ENCODE peak calls at places on chromosomes 2 and 18, in nine cellular contexts. One of them, this sample, is unnamed. For H3K4me1, the result is how much of the 10 kb centered on the place peaks cover.

GRCh38 chr2:96952976-96953610 is 33.3 kb downstream of the FAM178B start:
- DNase-seq in colonic mucosa: peak
- DNase-seq in heart right ventricle: peak
- DNase-seq in cardiac muscle cell: peak
- DNase-seq in psoas muscle: peak
- DNase-seq in left ventricle myocardium inferior: no peak
- DNase-seq in fibroblast of lung: peak
- DNase-seq in HCT116: no peak
- DNase-seq in ovary: peak
- DNase-seq in this sample: no peak

GRCh38 chr2:237156131-237156856 is 70.6 kb downstream of the COPS8 start:
- DNase-seq in colonic mucosa: no peak
- DNase-seq in heart right ventricle: peak
- DNase-seq in cardiac muscle cell: peak
- DNase-seq in psoas muscle: peak
- DNase-seq in left ventricle myocardium inferior: peak
- DNase-seq in fibroblast of lung: peak
- DNase-seq in HCT116: no peak
- DNase-seq in ovary: peak
- DNase-seq in this sample: no peak

GRCh38 chr2:132605236-132606180 is 64.5 kb downstream of the LYPD1 start:
- DNase-seq in colonic mucosa: no peak
- DNase-seq in heart right ventricle: no peak
- DNase-seq in cardiac muscle cell: no peak
- DNase-seq in psoas muscle: no peak
- DNase-seq in left ventricle myocardium inferior: no peak
- DNase-seq in fibroblast of lung: no peak
- DNase-seq in HCT116: no peak
- DNase-seq in ovary: no peak
- DNase-seq in this sample: no peak

GRCh38 chr2:122300758-122301157 is 545.3 kb downstream of the TSN start:
- DNase-seq in colonic mucosa: no peak
- DNase-seq in heart right ventricle: no peak
- DNase-seq in cardiac muscle cell: no peak
- DNase-seq in psoas muscle: no peak
- DNase-seq in left ventricle myocardium inferior: no peak
- DNase-seq in fibroblast of lung: no peak
- DNase-seq in HCT116: no peak
- DNase-seq in ovary: no peak
- DNase-seq in this sample: no peak

GRCh38 chr2:2846379-2847130 is 515.5 kb upstream of the MYT1L start:
- DNase-seq in colonic mucosa: no peak
- DNase-seq in heart right ventricle: peak
- DNase-seq in cardiac muscle cell: no peak
- DNase-seq in psoas muscle: peak
- DNase-seq in left ventricle myocardium inferior: peak
- DNase-seq in fibroblast of lung: no peak
- DNase-seq in HCT116: peak
- DNase-seq in ovary: no peak
- DNase-seq in this sample: no peak

GRCh38 chr2:45577426-45577825 is 33.6 kb downstream of the SRBD1 start:
- DNase-seq in colonic mucosa: no peak
- DNase-seq in heart right ventricle: no peak
- DNase-seq in cardiac muscle cell: no peak
- DNase-seq in psoas muscle: no peak
- DNase-seq in left ventricle myocardium inferior: no peak
- DNase-seq in fibroblast of lung: no peak
- DNase-seq in HCT116: no peak
- DNase-seq in ovary: no peak
- DNase-seq in this sample: no peak

GRCh38 chr18:79617521-79618500 is 61.8 kb upstream of the CTDP1 start:
- DNase-seq in colonic mucosa: no peak
- DNase-seq in heart right ventricle: no peak
- DNase-seq in cardiac muscle cell: no peak
- DNase-seq in psoas muscle: no peak
- DNase-seq in left ventricle myocardium inferior: no peak
- DNase-seq in fibroblast of lung: no peak
- DNase-seq in HCT116: no peak
- DNase-seq in ovary: no peak
- DNase-seq in this sample: peak

GRCh38 chr2:119160361-119160965 is 1.9 kb upstream of the C1QL2 start:
- DNase-seq in colonic mucosa: no peak
- DNase-seq in heart right ventricle: no peak
- DNase-seq in cardiac muscle cell: peak
- DNase-seq in psoas muscle: no peak
- DNase-seq in left ventricle myocardium inferior: no peak
- DNase-seq in fibroblast of lung: no peak
- DNase-seq in HCT116: no peak
- DNase-seq in ovary: no peak
- DNase-seq in this sample: no peak

GRCh38 chr2:27809761-27810241 is 38.3 kb downstream of the MRPL33 start:
- DNase-seq in colonic mucosa: no peak
- DNase-seq in heart right ventricle: no peak
- DNase-seq in cardiac muscle cell: peak
- DNase-seq in psoas muscle: no peak
- DNase-seq in left ventricle myocardium inferior: no peak
- DNase-seq in fibroblast of lung: peak
- DNase-seq in HCT116: no peak
- DNase-seq in ovary: no peak
- DNase-seq in this sample: no peak

GRCh38 chr18:62248313-62248712 is 61.3 kb downstream of the RELCH start:
- DNase-seq in colonic mucosa: no peak
- DNase-seq in heart right ventricle: no peak
- DNase-seq in cardiac muscle cell: no peak
- DNase-seq in psoas muscle: no peak
- DNase-seq in left ventricle myocardium inferior: no peak
- DNase-seq in fibroblast of lung: no peak
- DNase-seq in HCT116: no peak
- DNase-seq in ovary: no peak
- DNase-seq in this sample: no peak

GRCh38 chr2:34161546-34161945 is 562.4 kb upstream of the FAM98A start:
- DNase-seq in colonic mucosa: no peak
- DNase-seq in heart right ventricle: no peak
- DNase-seq in cardiac muscle cell: no peak
- DNase-seq in psoas muscle: no peak
- DNase-seq in left ventricle myocardium inferior: no peak
- DNase-seq in fibroblast of lung: no peak
- DNase-seq in HCT116: no peak
- DNase-seq in ovary: no peak
- DNase-seq in this sample: no peak

GRCh38 chr2:109143214-109144187 is 14.5 kb downstream of the SH3RF3 start:
- DNase-seq in colonic mucosa: no peak
- DNase-seq in heart right ventricle: no peak
- DNase-seq in cardiac muscle cell: no peak
- DNase-seq in psoas muscle: no peak
- DNase-seq in left ventricle myocardium inferior: no peak
- DNase-seq in fibroblast of lung: no peak
- DNase-seq in HCT116: no peak
- DNase-seq in ovary: no peak
- DNase-seq in this sample: no peak

GRCh38 chr2:163692611-163693482 is 43.0 kb downstream of the FIGN start:
- DNase-seq in colonic mucosa: no peak
- DNase-seq in heart right ventricle: no peak
- DNase-seq in cardiac muscle cell: no peak
- DNase-seq in psoas muscle: no peak
- DNase-seq in left ventricle myocardium inferior: no peak
- DNase-seq in fibroblast of lung: peak
- DNase-seq in HCT116: no peak
- DNase-seq in ovary: no peak
- DNase-seq in this sample: no peak

GRCh38 chr18:48800877-48801727 is 149.7 kb downstream of the SMAD7 start:
- DNase-seq in colonic mucosa: peak
- DNase-seq in heart right ventricle: no peak
- DNase-seq in cardiac muscle cell: no peak
- DNase-seq in psoas muscle: no peak
- DNase-seq in left ventricle myocardium inferior: peak
- DNase-seq in fibroblast of lung: peak
- DNase-seq in HCT116: no peak
- DNase-seq in ovary: no peak
- DNase-seq in this sample: peak

GRCh38 chr2:64700133-64700809 is 46.6 kb upstream of the SERTAD2 start:
- DNase-seq in colonic mucosa: no peak
- DNase-seq in heart right ventricle: no peak
- DNase-seq in cardiac muscle cell: peak
- DNase-seq in psoas muscle: no peak
- DNase-seq in left ventricle myocardium inferior: no peak
- DNase-seq in fibroblast of lung: peak
- DNase-seq in HCT116: no peak
- DNase-seq in ovary: no peak
- DNase-seq in this sample: no peak

GRCh38 chr2:215579809-215580208 is 143.9 kb upstream of the FN1 start:
- DNase-seq in colonic mucosa: no peak
- DNase-seq in heart right ventricle: no peak
- DNase-seq in cardiac muscle cell: peak
- DNase-seq in psoas muscle: no peak
- DNase-seq in left ventricle myocardium inferior: no peak
- DNase-seq in fibroblast of lung: peak
- DNase-seq in HCT116: no peak
- DNase-seq in ovary: no peak
- DNase-seq in this sample: no peak

GRCh38 chr2:188122983-188123382 is 168.7 kb upstream of the GULP1 start:
- DNase-seq in colonic mucosa: no peak
- DNase-seq in heart right ventricle: no peak
- DNase-seq in cardiac muscle cell: no peak
- DNase-seq in psoas muscle: no peak
- DNase-seq in left ventricle myocardium inferior: no peak
- DNase-seq in fibroblast of lung: no peak
- DNase-seq in HCT116: no peak
- DNase-seq in ovary: no peak
- DNase-seq in this sample: no peak
- TF ChIP-seq CTCF in colonic mucosa: no peak
- TF ChIP-seq CTCF in heart right ventricle: no peak
- TF ChIP-seq CTCF in cardiac muscle cell: no peak
- TF ChIP-seq CTCF in psoas muscle: no peak
- TF ChIP-seq CTCF in left ventricle myocardium inferior: no peak
- TF ChIP-seq CTCF in fibroblast of lung: no peak
- TF ChIP-seq CTCF in HCT116: no peak
- TF ChIP-seq CTCF in ovary: no peak
- TF ChIP-seq CTCF in this sample: no peak

DNA sequence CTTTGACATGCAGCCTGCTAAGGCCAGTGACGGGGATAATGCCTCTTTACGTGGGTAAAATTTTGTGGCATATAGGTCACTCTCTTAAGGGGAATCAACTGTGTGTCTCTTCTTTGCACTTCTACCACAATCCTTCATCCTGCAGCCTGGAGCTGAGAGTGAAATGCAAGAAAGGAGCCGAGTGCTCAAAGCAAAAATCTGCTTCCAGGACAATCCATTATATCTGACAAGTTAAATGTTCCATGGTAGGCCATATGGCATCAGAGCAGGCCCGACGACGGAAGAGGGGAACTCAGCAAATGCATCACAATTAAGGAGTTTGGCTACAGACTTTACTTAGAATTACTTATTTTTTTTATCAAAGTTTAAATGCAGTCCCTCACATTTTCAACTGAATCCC is 171.2 kb downstream of the TCF4 start:
- DNase-seq in colonic mucosa: no peak
- DNase-seq in heart right ventricle: no peak
- DNase-seq in cardiac muscle cell: no peak
- DNase-seq in psoas muscle: no peak
- DNase-seq in left ventricle myocardium inferior: no peak
- DNase-seq in fibroblast of lung: peak
- DNase-seq in HCT116: no peak
- DNase-seq in ovary: no peak
- DNase-seq in this sample: no peak
- H3K4me1 ChIP-seq in colonic mucosa: under half
- H3K4me1 ChIP-seq in heart right ventricle: under half
- H3K4me1 ChIP-seq in cardiac muscle cell: under half
- H3K4me1 ChIP-seq in psoas muscle: half or more
- H3K4me1 ChIP-seq in left ventricle myocardium inferior: half or more
- H3K4me1 ChIP-seq in fibroblast of lung: under half
- H3K4me1 ChIP-seq in HCT116: under half
- H3K4me1 ChIP-seq in ovary: under half
- H3K4me1 ChIP-seq in this sample: under half

DNA sequence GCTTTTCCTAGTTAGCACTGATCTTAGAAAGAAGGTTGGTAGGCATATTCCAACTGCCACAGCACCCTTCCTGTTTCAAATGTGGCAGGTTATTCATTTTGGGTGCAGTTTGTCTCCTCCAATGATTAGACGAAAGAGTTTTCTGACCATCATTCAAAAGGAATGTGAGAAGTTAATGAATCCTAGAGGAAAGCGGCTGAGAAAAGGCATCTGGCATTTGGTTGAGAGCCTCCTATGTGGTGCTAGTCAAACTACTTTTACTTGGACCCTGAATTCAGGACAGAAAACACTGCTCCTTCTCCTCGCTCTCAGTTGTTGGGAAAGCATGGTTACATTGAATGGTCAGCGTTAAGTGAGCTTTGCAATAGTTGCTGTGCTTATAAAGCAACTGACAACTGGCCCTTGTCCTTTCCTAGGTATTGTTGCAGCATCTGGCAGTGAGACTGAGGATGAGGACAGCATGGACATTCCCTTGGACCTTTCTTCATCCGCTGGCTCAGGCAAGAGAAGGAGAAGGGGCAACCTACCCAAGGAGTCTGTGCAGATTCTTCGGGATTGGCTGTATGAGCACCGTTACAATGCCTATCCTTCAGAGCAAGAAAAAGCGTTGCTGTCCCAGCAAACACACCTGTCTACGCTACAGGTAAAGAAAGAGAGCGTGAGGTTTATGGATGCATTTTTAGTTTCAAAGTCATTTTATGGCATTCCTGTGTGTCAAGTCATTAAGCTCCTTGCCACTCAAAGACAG is 6.1 kb downstream of the TGIF1 start:
- DNase-seq in colonic mucosa: peak
- DNase-seq in heart right ventricle: no peak
- DNase-seq in cardiac muscle cell: peak
- DNase-seq in psoas muscle: no peak
- DNase-seq in left ventricle myocardium inferior: no peak
- DNase-seq in fibroblast of lung: peak
- DNase-seq in HCT116: no peak
- DNase-seq in ovary: no peak
- DNase-seq in this sample: no peak
- H3K4me3 ChIP-seq in colonic mucosa: no peak
- H3K4me3 ChIP-seq in heart right ventricle: no peak
- H3K4me3 ChIP-seq in cardiac muscle cell: no peak
- H3K4me3 ChIP-seq in psoas muscle: peak
- H3K4me3 ChIP-seq in left ventricle myocardium inferior: no peak
- H3K4me3 ChIP-seq in fibroblast of lung: peak
- H3K4me3 ChIP-seq in HCT116: no peak
- H3K4me3 ChIP-seq in ovary: no peak
- H3K4me3 ChIP-seq in this sample: no peak

DNA sequence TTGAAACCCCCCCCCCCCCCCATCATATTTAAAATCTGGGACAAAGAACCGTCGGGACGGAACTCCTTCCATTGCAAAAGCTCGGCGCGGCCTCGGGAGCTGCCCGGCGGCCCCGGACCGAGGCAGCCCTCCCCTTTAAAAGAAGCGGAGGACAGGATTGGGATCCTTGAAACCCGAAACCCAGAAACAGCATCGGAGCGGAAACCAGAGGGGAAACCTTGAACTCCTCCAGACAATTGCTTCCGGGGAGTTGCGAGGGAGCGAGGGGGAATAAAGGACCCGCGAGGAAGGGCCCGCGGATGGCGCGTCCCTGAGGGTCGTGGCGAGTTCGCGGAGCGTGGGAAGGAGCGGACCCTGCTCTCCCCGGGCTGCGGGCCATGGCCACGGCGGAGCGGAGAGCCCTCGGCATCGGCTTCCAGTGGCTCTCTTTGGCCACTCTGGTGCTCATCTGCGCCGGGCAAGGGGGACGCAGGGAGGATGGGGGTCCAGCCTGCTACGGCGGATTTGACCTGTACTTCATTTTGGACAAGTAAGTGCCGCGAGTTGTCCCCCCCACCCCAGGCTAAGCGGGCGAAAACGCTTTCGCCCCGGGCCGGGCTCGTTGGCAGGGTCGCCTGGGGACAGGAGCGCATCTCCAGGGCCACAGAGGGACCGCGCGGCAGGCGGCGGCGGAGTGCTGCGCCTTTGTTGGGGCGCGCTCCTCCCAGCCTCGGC is at the start of gene ANTXR1:
- DNase-seq in colonic mucosa: peak
- DNase-seq in heart right ventricle: peak
- DNase-seq in cardiac muscle cell: peak
- DNase-seq in psoas muscle: peak
- DNase-seq in left ventricle myocardium inferior: peak
- DNase-seq in fibroblast of lung: peak
- DNase-seq in HCT116: peak
- DNase-seq in ovary: peak
- DNase-seq in this sample: peak
- TF ChIP-seq CTCF in colonic mucosa: no peak
- TF ChIP-seq CTCF in heart right ventricle: no peak
- TF ChIP-seq CTCF in cardiac muscle cell: no peak
- TF ChIP-seq CTCF in psoas muscle: no peak
- TF ChIP-seq CTCF in left ventricle myocardium inferior: peak
- TF ChIP-seq CTCF in fibroblast of lung: no peak
- TF ChIP-seq CTCF in HCT116: peak
- TF ChIP-seq CTCF in ovary: peak
- TF ChIP-seq CTCF in this sample: no peak

This sample was measured in left lung.